ENCODE peak calls at places on chromosome 15, in eight cellular contexts. One of them, this sample, is unnamed. For H3K4me1, the result is how much of the 10 kb centered on the place peaks cover.

GRCh38 chr15:55683366-55683765 is 59.6 kb downstream of the PRTG start:
- DNase-seq in stomach: no peak
- DNase-seq in left ventricle myocardium inferior: no peak
- DNase-seq in hepatocyte: no peak
- DNase-seq in right lobe of liver: no peak
- DNase-seq in OCI-LY7: no peak
- DNase-seq in astrocyte: peak
- DNase-seq in neural progenitor cell: no peak
- DNase-seq in this sample: no peak

GRCh38 chr15:59741274-59741906 is 52.3 kb upstream of the BNIP2 start:
- DNase-seq in neural progenitor cell: peak
- DNase-seq in astrocyte: no peak
- DNase-seq in left ventricle myocardium inferior: no peak
- DNase-seq in hepatocyte: peak
- DNase-seq in stomach: no peak
- DNase-seq in right lobe of liver: no peak
- DNase-seq in OCI-LY7: no peak
- DNase-seq in this sample: no peak

GRCh38 chr15:31367730-31368344 is 41.2 kb downstream of the KLF13 start:
- DNase-seq in right lobe of liver: no peak
- DNase-seq in left ventricle myocardium inferior: peak
- DNase-seq in stomach: no peak
- DNase-seq in OCI-LY7: peak
- DNase-seq in neural progenitor cell: no peak
- DNase-seq in astrocyte: no peak
- DNase-seq in hepatocyte: no peak
- DNase-seq in this sample: peak

GRCh38 chr15:67174864-67175573 is 79.4 kb downstream of the AAGAB start:
- DNase-seq in hepatocyte: peak
- DNase-seq in stomach: peak
- DNase-seq in neural progenitor cell: no peak
- DNase-seq in right lobe of liver: no peak
- DNase-seq in astrocyte: peak
- DNase-seq in OCI-LY7: peak
- DNase-seq in left ventricle myocardium inferior: no peak
- DNase-seq in this sample: no peak

GRCh38 chr15:31278056-31278445 is 48.6 kb upstream of the KLF13 start:
- DNase-seq in left ventricle myocardium inferior: no peak
- DNase-seq in stomach: peak
- DNase-seq in right lobe of liver: no peak
- DNase-seq in astrocyte: no peak
- DNase-seq in OCI-LY7: no peak
- DNase-seq in hepatocyte: no peak
- DNase-seq in neural progenitor cell: no peak
- DNase-seq in this sample: no peak

GRCh38 chr15:66184936-66185790 is 68.4 kb downstream of the MEGF11 start:
- DNase-seq in astrocyte: no peak
- DNase-seq in left ventricle myocardium inferior: no peak
- DNase-seq in right lobe of liver: peak
- DNase-seq in hepatocyte: no peak
- DNase-seq in neural progenitor cell: no peak
- DNase-seq in stomach: peak
- DNase-seq in OCI-LY7: no peak
- DNase-seq in this sample: no peak

GRCh38 chr15:82095803-82096202 is 50.0 kb upstream of the MEX3B start:
- DNase-seq in astrocyte: no peak
- DNase-seq in OCI-LY7: no peak
- DNase-seq in left ventricle myocardium inferior: no peak
- DNase-seq in neural progenitor cell: no peak
- DNase-seq in hepatocyte: no peak
- DNase-seq in stomach: no peak
- DNase-seq in right lobe of liver: no peak
- DNase-seq in this sample: no peak

GRCh38 chr15:93035953-93036810 is 52.8 kb downstream of the RGMA start:
- DNase-seq in OCI-LY7: peak
- DNase-seq in hepatocyte: peak
- DNase-seq in neural progenitor cell: peak
- DNase-seq in astrocyte: no peak
- DNase-seq in stomach: peak
- DNase-seq in right lobe of liver: no peak
- DNase-seq in left ventricle myocardium inferior: no peak
- DNase-seq in this sample: no peak

GRCh38 chr15:37040072-37040742 is 60.1 kb downstream of the MEIS2 start:
- DNase-seq in left ventricle myocardium inferior: no peak
- DNase-seq in neural progenitor cell: no peak
- DNase-seq in right lobe of liver: no peak
- DNase-seq in OCI-LY7: no peak
- DNase-seq in astrocyte: no peak
- DNase-seq in stomach: no peak
- DNase-seq in hepatocyte: no peak
- DNase-seq in this sample: no peak

GRCh38 chr15:50333229-50333628 is 21.8 kb downstream of the GABPB1 start:
- DNase-seq in stomach: no peak
- DNase-seq in OCI-LY7: no peak
- DNase-seq in left ventricle myocardium inferior: no peak
- DNase-seq in astrocyte: no peak
- DNase-seq in right lobe of liver: no peak
- DNase-seq in hepatocyte: no peak
- DNase-seq in neural progenitor cell: no peak
- DNase-seq in this sample: no peak

GRCh38 chr15:83920115-83920514 is 266.2 kb downstream of the ADAMTSL3 start:
- DNase-seq in OCI-LY7: no peak
- DNase-seq in neural progenitor cell: no peak
- DNase-seq in left ventricle myocardium inferior: no peak
- DNase-seq in stomach: no peak
- DNase-seq in astrocyte: no peak
- DNase-seq in right lobe of liver: no peak
- DNase-seq in hepatocyte: no peak
- DNase-seq in this sample: no peak

GRCh38 chr15:28914483-28915023 is 28.8 kb downstream of the APBA2 start:
- DNase-seq in OCI-LY7: no peak
- DNase-seq in neural progenitor cell: no peak
- DNase-seq in stomach: no peak
- DNase-seq in hepatocyte: no peak
- DNase-seq in right lobe of liver: no peak
- DNase-seq in astrocyte: no peak
- DNase-seq in left ventricle myocardium inferior: no peak
- DNase-seq in this sample: no peak

GRCh38 chr15:47384316-47384715 is 333.0 kb upstream of the SEMA6D start:
- DNase-seq in stomach: no peak
- DNase-seq in astrocyte: peak
- DNase-seq in right lobe of liver: no peak
- DNase-seq in left ventricle myocardium inferior: peak
- DNase-seq in hepatocyte: peak
- DNase-seq in neural progenitor cell: peak
- DNase-seq in OCI-LY7: no peak
- DNase-seq in this sample: no peak

DNA sequence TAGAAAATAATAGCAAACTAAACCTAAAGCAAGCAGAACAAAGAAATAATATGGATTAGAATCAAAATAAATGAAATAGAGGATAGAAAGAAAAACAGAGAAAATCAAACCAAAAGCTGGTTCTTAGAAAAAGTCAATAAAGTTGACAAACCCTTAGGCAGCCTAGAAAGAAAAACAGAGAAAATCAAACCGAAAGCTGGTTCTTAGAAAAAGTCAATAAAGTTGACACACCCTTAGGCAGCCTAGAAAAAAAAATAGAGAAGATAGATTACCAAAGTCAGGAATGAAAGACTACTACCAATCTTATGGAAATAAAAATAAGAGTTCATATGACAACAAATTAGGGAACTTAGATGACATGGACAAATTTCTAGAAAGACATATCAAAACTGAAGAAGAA is 142.4 kb downstream of the LRRC28 start:
- DNase-seq in stomach: no peak
- DNase-seq in OCI-LY7: no peak
- DNase-seq in left ventricle myocardium inferior: no peak
- DNase-seq in right lobe of liver: no peak
- DNase-seq in neural progenitor cell: no peak
- DNase-seq in astrocyte: no peak
- DNase-seq in hepatocyte: no peak
- DNase-seq in this sample: no peak
- H3K4me3 ChIP-seq in stomach: no peak
- H3K4me3 ChIP-seq in OCI-LY7: no peak
- H3K4me3 ChIP-seq in left ventricle myocardium inferior: no peak
- H3K4me3 ChIP-seq in right lobe of liver: no peak
- H3K4me3 ChIP-seq in neural progenitor cell: no peak
- H3K4me3 ChIP-seq in astrocyte: no peak
- H3K4me3 ChIP-seq in hepatocyte: no peak
- H3K4me3 ChIP-seq in this sample: no peak

GRCh38 chr15:57736591-57736990 is 30.1 kb downstream of the POLR2M start:
- DNase-seq in OCI-LY7: no peak
- DNase-seq in stomach: no peak
- DNase-seq in left ventricle myocardium inferior: no peak
- DNase-seq in right lobe of liver: no peak
- DNase-seq in neural progenitor cell: no peak
- DNase-seq in hepatocyte: no peak
- DNase-seq in astrocyte: no peak
- DNase-seq in this sample: no peak

GRCh38 chr15:57743424-57743823 is 36.9 kb downstream of the POLR2M start:
- DNase-seq in left ventricle myocardium inferior: no peak
- DNase-seq in astrocyte: no peak
- DNase-seq in neural progenitor cell: peak
- DNase-seq in hepatocyte: no peak
- DNase-seq in OCI-LY7: peak
- DNase-seq in stomach: no peak
- DNase-seq in right lobe of liver: no peak
- DNase-seq in this sample: no peak

GRCh38 chr15:57735891-57736290 is 29.4 kb downstream of the POLR2M start:
- DNase-seq in right lobe of liver: no peak
- DNase-seq in neural progenitor cell: no peak
- DNase-seq in astrocyte: no peak
- DNase-seq in stomach: no peak
- DNase-seq in hepatocyte: no peak
- DNase-seq in left ventricle myocardium inferior: no peak
- DNase-seq in OCI-LY7: no peak
- DNase-seq in this sample: no peak

GRCh38 chr15:57740048-57740447 is 33.5 kb downstream of the POLR2M start:
- DNase-seq in hepatocyte: no peak
- DNase-seq in right lobe of liver: no peak
- DNase-seq in OCI-LY7: no peak
- DNase-seq in left ventricle myocardium inferior: no peak
- DNase-seq in astrocyte: no peak
- DNase-seq in stomach: no peak
- DNase-seq in neural progenitor cell: no peak
- DNase-seq in this sample: no peak

DNA sequence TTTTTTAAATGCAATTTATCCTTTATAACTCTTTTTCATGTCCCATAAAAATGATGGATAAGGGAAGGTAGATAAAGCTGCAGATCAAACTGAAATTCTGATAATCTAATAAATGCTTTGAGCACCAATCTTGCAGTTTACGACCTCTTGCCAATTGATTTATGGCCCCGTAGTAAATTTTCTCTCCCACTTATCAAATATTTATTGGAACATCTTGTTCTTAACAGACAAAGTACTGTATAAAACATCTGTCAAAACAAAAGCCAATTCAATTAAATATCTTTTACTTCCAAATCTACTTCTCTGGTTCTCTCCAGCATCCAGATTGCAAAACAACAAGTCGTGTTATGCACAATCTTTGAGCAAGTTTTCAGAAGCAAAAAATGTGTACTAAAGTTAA is 34.6 kb downstream of the POLR2M start:
- DNase-seq in stomach: no peak
- DNase-seq in astrocyte: no peak
- DNase-seq in left ventricle myocardium inferior: no peak
- DNase-seq in hepatocyte: no peak
- DNase-seq in right lobe of liver: no peak
- DNase-seq in neural progenitor cell: no peak
- DNase-seq in OCI-LY7: no peak
- DNase-seq in this sample: no peak
- TF ChIP-seq CTCF in stomach: no peak
- TF ChIP-seq CTCF in astrocyte: no peak
- TF ChIP-seq CTCF in left ventricle myocardium inferior: no peak
- TF ChIP-seq CTCF in hepatocyte: no peak
- TF ChIP-seq CTCF in right lobe of liver: no peak
- TF ChIP-seq CTCF in neural progenitor cell: no peak
- TF ChIP-seq CTCF in OCI-LY7: no peak
- TF ChIP-seq CTCF in this sample: no peak

DNA sequence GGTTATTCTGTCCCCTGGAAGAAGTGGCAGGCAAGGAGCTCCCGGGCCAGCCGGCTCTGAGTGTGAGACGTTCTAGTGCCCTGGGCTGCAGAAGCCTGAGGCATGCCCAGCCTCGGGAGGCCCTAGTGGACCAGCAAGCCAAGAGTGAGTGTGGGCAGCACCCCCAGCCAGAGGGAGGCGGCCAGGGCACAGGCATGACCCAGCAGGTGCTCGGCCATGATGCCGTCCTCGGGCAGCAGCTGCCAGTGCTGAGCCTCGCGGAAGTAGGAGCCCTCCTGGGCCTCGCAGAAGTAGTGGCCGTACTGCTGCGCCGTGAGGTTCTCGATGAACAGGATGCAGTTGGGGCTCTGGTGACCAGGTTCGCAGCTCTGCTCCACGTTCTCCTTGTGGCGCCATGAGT is 23.3 kb downstream of the SEMA7A start:
- DNase-seq in neural progenitor cell: no peak
- DNase-seq in hepatocyte: no peak
- DNase-seq in right lobe of liver: no peak
- DNase-seq in astrocyte: no peak
- DNase-seq in left ventricle myocardium inferior: no peak
- DNase-seq in stomach: no peak
- DNase-seq in OCI-LY7: no peak
- DNase-seq in this sample: no peak
- H3K4me1 ChIP-seq in neural progenitor cell: under half
- H3K4me1 ChIP-seq in hepatocyte: under half
- H3K4me1 ChIP-seq in right lobe of liver: under half
- H3K4me1 ChIP-seq in astrocyte: under half
- H3K4me1 ChIP-seq in left ventricle myocardium inferior: under half
- H3K4me1 ChIP-seq in stomach: under half
- H3K4me1 ChIP-seq in OCI-LY7: under half
- H3K4me1 ChIP-seq in this sample: under half

DNA sequence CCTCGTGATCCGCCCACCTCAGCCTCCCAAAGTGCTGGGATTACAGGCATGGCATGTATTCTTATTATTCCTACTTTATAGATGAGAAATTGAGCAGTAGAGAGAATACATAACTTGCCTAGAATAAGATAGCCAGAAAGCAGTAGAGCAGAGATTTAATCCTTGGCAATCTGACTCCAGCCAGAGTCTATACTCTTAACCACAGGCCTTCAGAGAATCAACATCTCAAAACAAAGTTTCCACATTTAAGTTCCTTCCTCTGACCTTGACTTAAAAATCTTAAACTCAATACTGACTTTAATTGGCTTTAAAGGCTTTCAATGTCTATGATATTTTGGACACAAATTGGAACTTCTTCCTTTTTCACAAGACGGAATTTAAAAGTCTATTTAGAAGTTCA is 37.1 kb downstream of the ZNF106 start:
- DNase-seq in astrocyte: no peak
- DNase-seq in neural progenitor cell: no peak
- DNase-seq in stomach: no peak
- DNase-seq in left ventricle myocardium inferior: no peak
- DNase-seq in hepatocyte: no peak
- DNase-seq in right lobe of liver: no peak
- DNase-seq in OCI-LY7: no peak
- DNase-seq in this sample: no peak
- H3K4me3 ChIP-seq in astrocyte: no peak
- H3K4me3 ChIP-seq in neural progenitor cell: no peak
- H3K4me3 ChIP-seq in stomach: no peak
- H3K4me3 ChIP-seq in left ventricle myocardium inferior: peak
- H3K4me3 ChIP-seq in hepatocyte: no peak
- H3K4me3 ChIP-seq in right lobe of liver: no peak
- H3K4me3 ChIP-seq in OCI-LY7: no peak
- H3K4me3 ChIP-seq in this sample: no peak

This sample was measured in transverse colon.